ENCODE peak calls at places on chromosomes 2 and 18, in eight cellular contexts. E, B, T, U, Y, P, F and Q are unnamed samples.

GRCh38 chr18:78402966-78403365 is 576.7 kb upstream of the SALL3 start:
- DNase-seq in E (no peak), B (no peak), T (no peak), U (no peak), Y (no peak), P (no peak), F (no peak), Q (no peak)

GRCh38 chr18:24443870-24444269 is 16.6 kb upstream of the HRH4 start:
- DNase-seq in E (no peak), B (no peak), T (no peak), U (no peak), Y (no peak), P (no peak), F (no peak), Q (no peak)

GRCh38 chr18:37166491-37166890 is 337.6 kb downstream of the KIAA1328 start:
- DNase-seq in E (no peak), B (no peak), T (no peak), U (no peak), Y (no peak), P (no peak), F (no peak), Q (no peak)

GRCh38 chr2:73284296-73285161 is at the start of gene FBXO41:
- DNase-seq in E (peak; percentile 95), B (peak; percentile 35), T (peak; percentile 57), U (peak; percentile 35), Y (peak; percentile 33), P (no peak), F (no peak), Q (peak; percentile 18)

GRCh38 chr2:238462782-238463396 is 36.2 kb downstream of the ASB1 start:
- DNase-seq in E (peak; percentile 73), B (no peak), T (no peak), U (no peak), Y (peak; percentile 24), P (peak; percentile 32), F (peak; percentile 62), Q (no peak)

GRCh38 chr18:39764848-39765247 is 2190.2 kb upstream of the PIK3C3 start:
- DNase-seq in E (no peak), B (no peak), T (no peak), U (no peak), Y (no peak), P (no peak), F (no peak), Q (no peak)

GRCh38 chr2:147989809-147990403 is 30.6 kb downstream of the ORC4 start:
- DNase-seq in E (peak; percentile 55), B (no peak), T (no peak), U (no peak), Y (no peak), P (no peak), F (peak; percentile 68), Q (no peak)

GRCh38 chr2:198054299-198054698 is 249.9 kb downstream of the PLCL1 start:
- DNase-seq in E (peak; percentile 35), B (no peak), T (peak; percentile 13), U (peak; percentile 13), Y (no peak), P (peak; percentile 30), F (peak; percentile 7), Q (no peak)

GRCh38 chr2:19667085-19667484 is 234.7 kb downstream of the TTC32 start:
- DNase-seq in E (no peak), B (no peak), T (no peak), U (no peak), Y (no peak), P (no peak), F (peak; percentile 72), Q (no peak)